ENCODE peak calls at places on chromosomes 12 and 14, in seven cellular contexts. R is T-helper 9 cell; J is gastrocnemius medialis; F is T1000; G is GM04504; I is MG63; Y is stimulated activated CD8-positive, alpha-beta memory T cell treated with anti-CD3 and anti-CD28 coated beads, Interleukin-4, amount 100 ng/mL, for 1 hour. A is an unnamed sample.

GRCh38 chr12:48334807-48335206 is 15.9 kb downstream of the ZNF641 start:
- DNase-seq in R (no peak), J (no peak), F (no peak), G (no peak), I (no peak), Y (no peak), A (no peak)

GRCh38 chr12:70711831-70712230 is 74.6 kb upstream of the PTPRB start:
- DNase-seq in R (no peak), J (no peak), F (no peak), G (no peak), I (no peak), Y (no peak), A (no peak)

GRCh38 chr14:37597538-37598084 is 2.2 kb downstream of the TTC6 start:
- DNase-seq in R (no peak), J (no peak), F (no peak), G (no peak), I (no peak), Y (no peak), A (no peak)

GRCh38 chr14:38217538-38217937 is 9.8 kb downstream of the SSTR1 start:
- DNase-seq in R (no peak), J (no peak), F (no peak), G (no peak), I (no peak), Y (no peak), A (no peak)

GRCh38 chr12:94404854-94405253 is 54.8 kb downstream of the CEP83 start:
- DNase-seq in R (no peak), J (no peak), F (no peak), G (no peak), I (no peak), Y (no peak), A (no peak)

GRCh38 chr14:55715889-55716288 is 135.9 kb downstream of the KTN1 start:
- DNase-seq in R (no peak), J (peak), F (peak), G (peak), I (no peak), Y (no peak), A (no peak)

GRCh38 chr14:76697246-76697645 is 64.0 kb upstream of the VASH1 start:
- DNase-seq in R (no peak), J (no peak), F (no peak), G (no peak), I (no peak), Y (no peak), A (no peak)

GRCh38 chr14:21059842-21060589 is 2.4 kb downstream of the RNASE8 start:
- DNase-seq in R (no peak), J (no peak), F (no peak), G (peak), I (no peak), Y (no peak), A (no peak)

GRCh38 chr12:13425766-13426165 is 229.2 kb downstream of the EMP1 start:
- DNase-seq in R (no peak), J (no peak), F (peak), G (peak), I (peak), Y (no peak), A (peak)

GRCh38 chr14:23632461-23633159 is 3.6 kb upstream of the DHRS2 start:
- DNase-seq in R (no peak), J (no peak), F (no peak), G (no peak), I (no peak), Y (no peak), A (no peak)

GRCh38 chr12:42382013-42382696 is 56.2 kb downstream of the PPHLN1 start:
- DNase-seq in R (no peak), J (no peak), F (no peak), G (no peak), I (no peak), Y (no peak), A (no peak)

GRCh38 chr14:101480747-101481530 is 80.4 kb upstream of the DIO3 start:
- DNase-seq in R (no peak), J (no peak), F (peak), G (no peak), I (peak), Y (no peak), A (no peak)

GRCh38 chr12:52293926-52294325 is 2.6 kb upstream of the KRT81 start:
- DNase-seq in R (no peak), J (no peak), F (no peak), G (no peak), I (no peak), Y (no peak), A (no peak)

GRCh38 chr14:23300687-23301223 is 1.9 kb downstream of the PPP1R3E start:
- DNase-seq in R (no peak), J (peak), F (no peak), G (no peak), I (no peak), Y (no peak), A (no peak)

GRCh38 chr12:49708851-49709250 is 1.6 kb upstream of the FMNL3 start:
- DNase-seq in R (no peak), J (no peak), F (no peak), G (no peak), I (no peak), Y (no peak), A (no peak)

GRCh38 chr12:57343703-57344378 is 87.0 kb downstream of the R3HDM2 start:
- DNase-seq in R (no peak), J (no peak), F (no peak), G (no peak), I (no peak), Y (no peak), A (no peak)

GRCh38 chr12:105861232-105861631 is 277.5 kb downstream of the NUAK1 start:
- DNase-seq in R (no peak), J (no peak), F (no peak), G (no peak), I (no peak), Y (no peak), A (no peak)

GRCh38 chr12:100555722-100556121 is 17.8 kb upstream of the GAS2L3 start:
- DNase-seq in R (no peak), J (no peak), F (no peak), G (no peak), I (no peak), Y (no peak), A (no peak)

GRCh38 chr14:94685681-94686485 is 73.7 kb downstream of the SERPINA3 start:
- DNase-seq in R (no peak), J (no peak), F (no peak), G (no peak), I (no peak), Y (no peak), A (no peak)

GRCh38 chr12:123260081-123260480 is 11.6 kb downstream of the CDK2AP1 start:
- DNase-seq in R (no peak), J (no peak), F (no peak), G (no peak), I (no peak), Y (no peak), A (no peak)

GRCh38 chr14:73610692-73611091 is 1.6 kb upstream of the ACOT6 start:
- DNase-seq in R (no peak), J (no peak), F (no peak), G (no peak), I (no peak), Y (no peak), A (no peak)

GRCh38 chr12:1880153-1880845 is 38.2 kb downstream of the CACNA2D4 start:
- DNase-seq in R (no peak), J (no peak), F (no peak), G (no peak), I (no peak), Y (no peak), A (no peak)

GRCh38 chr14:104086210-104086660 is 735 bp downstream of the ASPG start:
- DNase-seq in R (no peak), J (no peak), F (no peak), G (no peak), I (no peak), Y (no peak), A (no peak)

GRCh38 chr12:127928615-127929014 is 338.4 kb upstream of the TMEM132C start:
- DNase-seq in R (no peak), J (no peak), F (no peak), G (no peak), I (no peak), Y (no peak), A (no peak)

GRCh38 chr14:35969310-35969709 is 143.2 kb downstream of the BRMS1L start:
- DNase-seq in R (no peak), J (no peak), F (no peak), G (no peak), I (no peak), Y (no peak), A (no peak)

GRCh38 chr12:57607958-57608663 is 3.1 kb upstream of the ARHGEF25 start:
- DNase-seq in R (no peak), J (no peak), F (no peak), G (no peak), I (no peak), Y (no peak), A (no peak)

GRCh38 chr12:40688085-40688725 is 4.0 kb upstream of the CNTN1 start:
- DNase-seq in R (no peak), J (no peak), F (no peak), G (no peak), I (no peak), Y (no peak), A (no peak)

GRCh38 chr12:116133609-116134214 is 143.8 kb downstream of the MED13L start:
- DNase-seq in R (no peak), J (no peak), F (no peak), G (no peak), I (no peak), Y (no peak), A (no peak)

A was measured in GOT3.